ENCODE peak calls at places on chromosomes 11 and 22, in four cellular contexts. N is HCT116, M is left ventricle myocardium inferior, K is PC-3. U is an unnamed sample.

GRCh38 chr11:64271339-64272132 is 12.9 kb downstream of the BAD start:
- DNase-seq in N (no peak), M (peak), K (peak), U (peak)

GRCh38 chr11:17852246-17852645 is 117.7 kb downstream of the KCNC1 start:
- DNase-seq in N (no peak), M (no peak), K (no peak), U (no peak)

GRCh38 chr11:68303982-68304780 is 8.2 kb upstream of the LRP5 start:
- DNase-seq in N (no peak), M (no peak), K (no peak), U (no peak)

GRCh38 chr11:8768625-8769333 is 86.2 kb downstream of the RPL27A start:
- DNase-seq in N (peak), M (peak), K (peak), U (no peak)

GRCh38 chr11:57459112-57460016 is 964 bp upstream of the RTN4RL2 start:
- DNase-seq in N (no peak), M (no peak), K (peak), U (no peak)

GRCh38 chr11:72958790-72959189 is 144.6 kb downstream of the ATG16L2 start:
- DNase-seq in N (no peak), M (no peak), K (peak), U (no peak)

GRCh38 chr11:75800136-75800675 is 14.8 kb upstream of the UVRAG start:
- DNase-seq in N (no peak), M (no peak), K (no peak), U (no peak)

GRCh38 chr22:32971252-32971651 is 86.9 kb downstream of the SYN3 start:
- DNase-seq in N (no peak), M (no peak), K (no peak), U (no peak)

GRCh38 chr11:469684-470667 is 19.9 kb downstream of the PTDSS2 start:
- DNase-seq in N (no peak), M (no peak), K (peak), U (peak)

GRCh38 chr11:67375320-67376021 is 2.1 kb upstream of the CLCF1 start:
- DNase-seq in N (no peak), M (no peak), K (peak), U (no peak)

GRCh38 chr11:58334708-58335107 is 24.2 kb downstream of the OR5B17 start:
- DNase-seq in N (peak), M (no peak), K (peak), U (no peak)

DNA sequence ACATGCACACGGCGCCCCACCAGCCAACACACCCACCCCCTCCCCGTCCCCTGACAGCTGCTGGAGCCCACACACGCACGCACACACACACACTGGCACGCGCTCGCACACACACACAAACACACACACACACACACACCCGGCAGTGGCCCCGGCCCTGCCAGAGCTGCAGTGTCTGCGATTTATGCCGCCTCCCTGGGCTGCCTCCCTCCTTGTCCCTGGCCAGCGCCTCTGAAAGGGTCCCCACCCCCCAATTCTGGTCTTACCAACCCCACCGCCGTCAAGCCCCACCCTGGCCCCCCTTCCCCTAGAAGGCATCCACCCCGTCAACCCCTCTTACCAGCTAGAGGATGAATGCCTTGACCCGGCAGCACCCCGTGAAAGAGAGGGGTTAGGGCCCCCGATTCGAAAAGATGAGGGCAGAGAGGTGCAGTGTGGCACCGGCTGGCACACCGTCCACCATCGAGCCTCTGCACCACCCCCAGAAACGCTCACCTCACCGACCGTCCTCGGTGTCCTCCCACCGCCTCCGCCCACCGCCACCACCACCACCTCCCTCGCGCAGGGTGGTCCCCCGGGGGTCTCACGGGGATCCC is 649 bp downstream of the ELFN2 start:
- DNase-seq in N (no peak), M (no peak), K (no peak), U (no peak)
- H3K4me3 ChIP-seq in N (peak), M (peak), K (peak), U (peak)

DNA sequence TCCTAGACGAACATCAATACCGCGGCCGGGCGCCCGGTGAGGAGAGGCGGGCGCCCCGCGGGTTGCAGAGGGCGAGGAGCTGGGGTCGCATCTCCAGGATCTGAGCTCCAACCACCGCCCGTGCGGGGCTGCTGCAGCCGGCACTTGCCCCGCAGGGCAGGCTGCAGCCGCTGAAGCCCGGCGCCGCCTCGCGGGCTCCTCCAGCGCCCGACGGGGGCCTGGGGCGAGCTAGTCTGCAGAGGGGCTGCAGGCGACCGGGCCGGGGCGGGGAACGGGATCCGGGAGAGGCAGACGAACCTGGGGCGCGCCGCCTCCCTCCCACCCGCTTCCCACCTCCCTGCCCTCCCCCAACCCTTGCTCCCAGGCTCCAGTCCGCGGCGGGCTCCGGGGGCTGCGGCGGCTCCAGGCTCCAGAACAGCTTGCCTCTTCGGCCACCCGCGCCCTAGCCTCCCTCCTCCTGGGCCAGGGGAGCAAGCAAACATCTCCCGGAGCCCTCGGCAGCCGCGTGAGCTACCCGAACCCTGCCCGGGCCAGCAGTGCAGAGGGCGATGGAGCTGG is 858 bp downstream of the TENM4 start:
- DNase-seq in N (no peak), M (peak), K (no peak), U (no peak)
- TF ChIP-seq CTCF in N (no peak), M (no peak), K (no peak), U (no peak)

GRCh38 chr11:119087747-119088241 is 3.1 kb downstream of the HMBS start:
- DNase-seq in N (no peak), M (no peak), K (peak), U (no peak)
- H3K4me3 ChIP-seq in N (no peak), M (no peak), K (no peak), U (no peak)

DNA sequence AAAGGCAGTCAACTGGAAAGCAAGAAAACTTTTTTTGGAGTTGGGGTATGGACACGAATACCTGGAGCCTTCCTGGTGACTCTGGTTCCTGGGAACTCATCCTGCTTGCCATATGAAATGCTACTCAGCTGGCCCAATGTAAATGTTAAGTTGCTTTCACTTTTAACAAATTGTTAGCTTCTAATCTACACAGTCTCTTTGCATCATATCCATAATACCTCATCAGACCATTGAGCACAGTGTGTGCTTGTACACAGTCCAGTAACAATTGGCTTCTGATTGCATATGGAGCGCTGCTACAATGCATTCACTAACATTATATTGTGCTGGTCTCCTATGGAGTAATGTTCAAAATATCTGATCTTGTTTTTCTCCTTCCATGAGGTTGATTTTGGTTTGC is 257.5 kb downstream of the SOX6 start:
- DNase-seq in N (no peak), M (no peak), K (no peak), U (no peak)
- TF ChIP-seq CTCF in N (no peak), M (no peak), K (no peak), U (no peak)

GRCh38 chr11:31809543-31809856 is 1.6 kb downstream of the PAX6 start:
- DNase-seq in N (no peak), M (no peak), K (peak), U (no peak)
- H3K4me3 ChIP-seq in N (peak), M (peak), K (peak), U (no peak)

DNA sequence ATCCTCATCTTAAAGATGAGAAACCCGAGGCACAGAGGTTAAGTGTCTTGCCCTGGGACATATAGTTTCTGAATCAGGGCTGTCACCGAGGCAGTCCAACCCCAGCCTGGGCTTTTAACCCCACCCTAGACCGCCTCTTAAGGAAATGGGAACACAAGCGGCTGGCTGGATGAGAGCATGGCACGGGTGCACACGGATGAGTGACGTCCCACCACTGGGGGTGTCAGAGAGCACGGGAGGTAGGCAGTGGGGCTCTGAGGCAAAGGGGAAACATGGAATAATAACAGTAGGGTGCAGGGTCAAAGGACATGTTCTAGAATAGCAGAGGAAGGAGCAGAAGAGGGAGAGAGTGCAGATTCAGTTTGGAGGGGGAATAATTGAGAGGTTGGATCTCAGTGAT is 22.3 kb downstream of the PPFIBP2 start:
- DNase-seq in N (no peak), M (no peak), K (no peak), U (no peak)
- TF ChIP-seq CTCF in N (no peak), M (peak), K (peak), U (peak)

GRCh38 chr11:128890543-128891409 is at the start of gene KCNJ5:
- DNase-seq in N (no peak), M (peak), K (peak), U (no peak)
- H3K4me3 ChIP-seq in N (peak), M (peak), K (peak), U (peak)

U was measured in LNCaP clone FGC.